ENCODE peak calls at places on chromosomes 11 and 22, in four cellular contexts. D is neural progenitor cell, N is keratinocyte, U is HepG2. V is an unnamed sample.

GRCh38 chr11:59186130-59186594 is 14.2 kb downstream of the DTX4 start:
- DNase-seq in D (peak; percentile 62), U (peak; percentile 50), N (no peak), V (peak; percentile 33)

GRCh38 chr11:4065601-4066377 is 28.8 kb upstream of the RRM1 start:
- DNase-seq in U (no peak), N (no peak), D (no peak), V (no peak)

GRCh38 chr22:42145175-42145574 is 14.6 kb upstream of the CYP2D6 start:
- DNase-seq in U (no peak), N (no peak), D (no peak), V (no peak)

GRCh38 chr22:49906071-49906798 is 12.0 kb downstream of the ALG12 start:
- DNase-seq in N (no peak), D (no peak), U (no peak), V (no peak)

GRCh38 chr11:94922675-94923347 is 50.5 kb downstream of the CWC15 start:
- DNase-seq in D (no peak), U (no peak), N (no peak), V (no peak)

GRCh38 chr11:91978747-91979146 is 245.9 kb upstream of the FAT3 start:
- DNase-seq in U (no peak), D (no peak), N (no peak), V (no peak)

GRCh38 chr11:44309483-44310197 is at the start of gene ALX4:
- DNase-seq in N (no peak), D (peak; percentile 89), U (no peak), V (no peak)

GRCh38 chr22:37742374-37743092 is 45.7 kb downstream of the TRIOBP start:
- DNase-seq in U (no peak), N (no peak), D (no peak), V (no peak)

GRCh38 chr11:123217897-123218296 is 22.8 kb upstream of the CLMP start:
- DNase-seq in N (no peak), D (no peak), U (no peak), V (no peak)

GRCh38 chr11:66543263-66544107 is 2.4 kb downstream of the ZDHHC24 start:
- DNase-seq in D (peak; percentile 52), N (no peak), U (no peak), V (peak; percentile 82)

GRCh38 chr22:27596133-27596905 is 205.2 kb downstream of the MN1 start:
- DNase-seq in D (no peak), U (no peak), N (no peak), V (no peak)

GRCh38 chr11:118691926-118692830 is 12.7 kb upstream of the TREH start:
- DNase-seq in N (peak; percentile 88), D (no peak), U (peak; percentile 45), V (peak; percentile 93)

DNA sequence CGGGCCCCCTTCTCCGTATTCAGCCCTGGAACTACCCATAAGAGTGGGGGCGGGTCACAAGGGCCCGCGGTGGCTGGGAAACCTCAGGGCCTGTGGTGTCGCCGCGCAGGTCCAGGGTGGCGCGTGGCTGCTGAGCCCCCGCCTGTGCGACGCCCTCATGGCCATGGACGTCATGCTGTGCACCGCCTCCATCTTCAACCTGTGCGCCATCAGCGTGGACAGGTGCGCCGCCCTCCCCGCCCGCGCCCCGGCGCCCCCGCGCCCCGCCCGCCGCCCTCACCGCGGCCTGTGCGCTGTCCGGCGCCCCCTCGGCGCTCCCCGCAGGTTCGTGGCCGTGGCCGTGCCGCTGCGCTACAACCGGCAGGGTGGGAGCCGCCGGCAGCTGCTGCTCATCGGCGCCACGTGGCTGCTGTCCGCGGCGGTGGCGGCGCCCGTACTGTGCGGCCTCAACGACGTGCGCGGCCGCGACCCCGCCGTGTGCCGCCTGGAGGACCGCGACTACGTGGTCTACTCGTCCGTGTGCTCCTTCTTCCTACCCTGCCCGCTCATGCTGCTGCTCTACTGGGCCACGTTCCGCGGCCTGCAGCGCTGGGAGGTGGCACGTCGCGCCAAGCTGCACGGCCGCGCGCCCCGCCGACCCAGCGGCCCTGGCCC is 2.4 kb downstream of the DRD4 start:
- DNase-seq in D (peak; percentile 61), N (no peak), U (no peak), V (no peak)
- TF ChIP-seq EZH2 in D (peak; percentile 1), N (no peak), U (no peak), V (no peak)

GRCh38 chr11:72525466-72525865 is 91.1 kb upstream of the CLPB start:
- DNase-seq in N (no peak), D (no peak), U (no peak), V (no peak)
- TF ChIP-seq EZH2 in N (no peak), D (no peak), U (no peak), V (no peak)

GRCh38 chr11:64290894-64291745 is at the start of gene KCNK4:
- DNase-seq in D (peak; percentile 42), U (no peak), N (no peak), V (no peak)
- TF ChIP-seq EZH2 in D (peak; percentile 90), U (no peak), N (peak; percentile 58), V (no peak)

GRCh38 chr22:19767427-19768380 is 7.1 kb downstream of the TBX1 start:
- DNase-seq in N (no peak), D (no peak), U (peak; percentile 47), V (no peak)
- TF ChIP-seq EZH2 in N (no peak), D (no peak), U (no peak), V (no peak)

GRCh38 chr11:63874511-63874910 is 35.6 kb downstream of the MARK2 start:
- DNase-seq in N (no peak), D (no peak), U (no peak), V (no peak)
- TF ChIP-seq EZH2 in N (no peak), D (no peak), U (no peak), V (no peak)